ENCODE peak calls at places on chromosomes 5 and 9, in five cellular contexts. G is ovary, R is HepG2, T is IMR-90, H is GM12892. K is an unnamed sample.

GRCh38 chr9:109507421-109507838 is 9.3 kb upstream of the PTPN3 start:
- DNase-seq in T (peak), H (no peak), R (peak), G (no peak), K (no peak)

GRCh38 chr9:94478755-94479730 is 75.8 kb upstream of the PCAT7 start:
- DNase-seq in R (no peak), G (no peak), T (no peak), H (no peak), K (no peak)

GRCh38 chr9:69871143-69871834 is 50.7 kb downstream of the CFAP95 start:
- DNase-seq in G (no peak), R (no peak), H (no peak), T (no peak), K (no peak)

GRCh38 chr9:120110520-120110919 is 469.4 kb downstream of the CDK5RAP2 start:
- DNase-seq in H (no peak), G (no peak), T (no peak), R (no peak), K (no peak)

GRCh38 chr5:170166101-170166500 is 60.4 kb downstream of the FOXI1 start:
- DNase-seq in H (no peak), T (no peak), R (no peak), G (no peak), K (no peak)

GRCh38 chr5:88660947-88661869 is 221.8 kb downstream of the MEF2C start:
- DNase-seq in G (peak), R (no peak), H (peak), T (peak), K (peak)

GRCh38 chr9:97766092-97766491 is 69.0 kb upstream of the XPA start:
- DNase-seq in H (no peak), R (no peak), G (no peak), T (peak), K (no peak)

GRCh38 chr5:77707786-77708185 is 68.4 kb downstream of the TBCA start:
- DNase-seq in G (no peak), T (peak), R (peak), H (no peak), K (no peak)

GRCh38 chr9:132412089-132412488 is 2.1 kb downstream of the CFAP77 start:
- DNase-seq in G (no peak), H (no peak), T (no peak), R (peak), K (peak)

GRCh38 chr5:108720416-108720815 is 27.3 kb upstream of the FER start:
- DNase-seq in H (no peak), G (no peak), R (no peak), T (peak), K (no peak)

GRCh38 chr5:104987074-104987473 is 1424.5 kb upstream of the NUDT12 start:
- DNase-seq in R (no peak), G (no peak), T (no peak), H (no peak), K (peak)

GRCh38 chr5:126881821-126882220 is 104.9 kb downstream of the LMNB1 start:
- DNase-seq in H (no peak), T (no peak), G (no peak), R (no peak), K (no peak)

GRCh38 chr9:83327750-83328622 is 210.2 kb downstream of the FRMD3 start:
- DNase-seq in H (no peak), R (no peak), G (no peak), T (no peak), K (peak)

GRCh38 chr5:102453716-102454115 is 45.1 kb downstream of the SLCO6A1 start:
- DNase-seq in H (no peak), R (no peak), G (no peak), T (no peak), K (peak)

GRCh38 chr5:5739490-5739945 is 317.0 kb downstream of the ICE1 start:
- DNase-seq in H (no peak), G (no peak), T (no peak), R (no peak), K (no peak)

GRCh38 chr5:41270423-41271251 is 57.3 kb upstream of the C6 start:
- DNase-seq in T (peak), G (peak), R (peak), H (no peak), K (peak)

GRCh38 chr9:137158625-137159024 is 11.2 kb downstream of the LRRC26 start:
- DNase-seq in T (no peak), H (no peak), R (no peak), G (no peak), K (no peak)

GRCh38 chr5:180056153-180056552 is 15.4 kb downstream of the RNF130 start:
- DNase-seq in H (no peak), T (no peak), G (no peak), R (no peak), K (no peak)

GRCh38 chr5:137939331-137939730 is 50.1 kb downstream of the PKD2L2 start:
- DNase-seq in R (no peak), G (no peak), T (no peak), H (no peak), K (no peak)

GRCh38 chr5:36442352-36442751 is 140.7 kb upstream of the RANBP3L start:
- DNase-seq in H (no peak), R (peak), T (no peak), G (no peak), K (peak)

GRCh38 chr5:68336200-68336599 is 120.6 kb downstream of the PIK3R1 start:
- DNase-seq in R (no peak), H (no peak), G (no peak), T (no peak), K (peak)

GRCh38 chr5:42951847-42952411 is 88.2 kb downstream of the ANXA2R start:
- DNase-seq in G (no peak), R (no peak), T (peak), H (peak), K (peak)

GRCh38 chr9:134032456-134033222 is 7.4 kb downstream of the BRD3OS start:
- DNase-seq in G (no peak), R (no peak), H (no peak), T (no peak), K (no peak)

GRCh38 chr9:107982735-107983134 is 493.2 kb upstream of the KLF4 start:
- DNase-seq in R (no peak), G (no peak), H (no peak), T (no peak), K (no peak)

GRCh38 chr5:81417052-81417451 is 23.1 kb upstream of the ACOT12 start:
- DNase-seq in R (no peak), H (no peak), G (no peak), T (no peak), K (no peak)

GRCh38 chr9:113261917-113262671 is 13.3 kb downstream of the CDC26 start:
- DNase-seq in R (peak), G (no peak), H (no peak), T (no peak), K (no peak)

GRCh38 chr9:79764377-79764776 is 192.6 kb downstream of the TLE4 start:
- DNase-seq in H (no peak), G (peak), R (no peak), T (peak), K (no peak)

GRCh38 chr5:71832812-71833456 is 113.9 kb downstream of the CARTPT start:
- DNase-seq in T (no peak), R (no peak), H (no peak), G (no peak), K (no peak)

GRCh38 chr5:122101636-122102285 is 23.7 kb upstream of the LOX start:
- DNase-seq in R (peak), T (peak), H (no peak), G (no peak), K (peak)

GRCh38 chr9:8382777-8383527 is 583.4 kb upstream of the DMAC1 start:
- DNase-seq in G (no peak), H (no peak), R (no peak), T (no peak), K (no peak)

GRCh38 chr9:93963969-93964368 is 8.8 kb upstream of the BARX1 start:
- DNase-seq in T (peak), H (no peak), R (no peak), G (no peak), K (no peak)

GRCh38 chr9:98326402-98327248 is 71.2 kb upstream of the TBC1D2 start:
- DNase-seq in R (no peak), T (peak), H (no peak), G (no peak), K (no peak)

GRCh38 chr9:99827244-99827643 is 5.6 kb downstream of the NR4A3 start:
- DNase-seq in H (no peak), T (no peak), R (no peak), G (no peak), K (no peak)

GRCh38 chr5:147921134-147921533 is 14.8 kb upstream of the C5orf46 start:
- DNase-seq in H (no peak), T (no peak), G (no peak), R (no peak), K (no peak)

GRCh38 chr9:21286099-21286498 is 19.0 kb downstream of the IFNA5 start:
- DNase-seq in R (no peak), H (no peak), G (no peak), T (no peak), K (no peak)

GRCh38 chr9:21286654-21287053 is 18.5 kb downstream of the IFNA5 start:
- DNase-seq in G (no peak), T (no peak), H (no peak), R (no peak), K (no peak)

GRCh38 chr9:21287280-21287679 is 17.8 kb downstream of the IFNA5 start:
- DNase-seq in T (no peak), H (no peak), G (no peak), R (no peak), K (no peak)
- TF ChIP-seq POLR2A in T (no peak), H (no peak), G (no peak), R (no peak), K (no peak)

DNA sequence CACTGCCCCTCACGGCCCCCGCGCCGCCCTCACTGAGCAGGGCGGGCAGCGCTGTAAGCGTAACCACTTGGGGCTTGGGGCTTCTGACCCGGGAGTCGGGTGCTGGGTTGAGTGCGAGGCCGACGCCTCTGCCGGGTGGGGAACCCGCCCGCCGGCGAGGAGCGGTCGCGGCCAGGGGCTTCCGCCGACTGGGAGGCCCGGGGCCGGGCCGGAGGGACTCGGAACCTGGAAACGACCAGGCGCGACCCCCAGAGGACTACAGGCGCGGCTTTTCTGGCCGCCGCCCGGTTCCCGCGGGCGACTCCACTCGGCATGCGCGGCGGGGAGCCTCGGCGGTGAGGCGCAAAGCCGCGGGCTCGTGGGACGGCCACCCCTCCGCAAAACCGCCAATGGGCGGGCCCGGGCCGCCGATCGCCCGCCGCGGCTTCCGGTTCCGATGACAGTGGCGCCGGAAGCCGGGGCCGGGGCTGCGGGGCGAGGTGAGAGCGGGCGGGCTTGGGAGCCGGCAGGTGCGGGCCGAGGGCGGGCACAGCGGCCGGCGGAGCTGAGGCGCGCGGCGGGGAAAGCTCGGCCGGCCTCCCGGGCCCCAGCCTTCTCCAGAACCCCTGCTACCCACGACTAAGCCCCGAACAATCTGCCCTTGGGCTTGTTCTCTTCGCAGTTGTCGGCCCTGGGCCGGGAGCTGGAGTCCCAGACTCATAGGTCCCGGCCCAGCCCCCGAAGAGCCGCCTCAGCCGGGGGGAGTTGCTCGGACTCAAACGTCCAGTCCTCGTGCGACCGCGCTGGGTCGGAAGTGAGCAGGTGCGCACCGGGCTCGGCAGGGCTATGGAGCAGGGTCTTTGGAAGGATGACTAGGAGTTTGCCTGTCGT is at the start of gene RMND5B:
- DNase-seq in G (peak), R (peak), H (peak), T (peak), K (peak)
- TF ChIP-seq POLR2A in G (peak), R (peak), H (peak), T (peak), K (peak)

GRCh38 chr9:122164286-122164685 is 4.6 kb downstream of the MORN5 start:
- DNase-seq in H (no peak), R (no peak), G (peak), T (no peak), K (no peak)

GRCh38 chr9:122158202-122158601 is 1.4 kb downstream of the NDUFA8 start:
- DNase-seq in G (no peak), R (peak), H (peak), T (peak), K (peak)

GRCh38 chr9:122162415-122162814 is 2.7 kb downstream of the MORN5 start:
- DNase-seq in G (no peak), R (no peak), T (no peak), H (no peak), K (no peak)

GRCh38 chr9:122159925-122160246 is 178 bp downstream of the MORN5 start:
- DNase-seq in T (no peak), R (no peak), G (no peak), H (no peak), K (no peak)

DNA sequence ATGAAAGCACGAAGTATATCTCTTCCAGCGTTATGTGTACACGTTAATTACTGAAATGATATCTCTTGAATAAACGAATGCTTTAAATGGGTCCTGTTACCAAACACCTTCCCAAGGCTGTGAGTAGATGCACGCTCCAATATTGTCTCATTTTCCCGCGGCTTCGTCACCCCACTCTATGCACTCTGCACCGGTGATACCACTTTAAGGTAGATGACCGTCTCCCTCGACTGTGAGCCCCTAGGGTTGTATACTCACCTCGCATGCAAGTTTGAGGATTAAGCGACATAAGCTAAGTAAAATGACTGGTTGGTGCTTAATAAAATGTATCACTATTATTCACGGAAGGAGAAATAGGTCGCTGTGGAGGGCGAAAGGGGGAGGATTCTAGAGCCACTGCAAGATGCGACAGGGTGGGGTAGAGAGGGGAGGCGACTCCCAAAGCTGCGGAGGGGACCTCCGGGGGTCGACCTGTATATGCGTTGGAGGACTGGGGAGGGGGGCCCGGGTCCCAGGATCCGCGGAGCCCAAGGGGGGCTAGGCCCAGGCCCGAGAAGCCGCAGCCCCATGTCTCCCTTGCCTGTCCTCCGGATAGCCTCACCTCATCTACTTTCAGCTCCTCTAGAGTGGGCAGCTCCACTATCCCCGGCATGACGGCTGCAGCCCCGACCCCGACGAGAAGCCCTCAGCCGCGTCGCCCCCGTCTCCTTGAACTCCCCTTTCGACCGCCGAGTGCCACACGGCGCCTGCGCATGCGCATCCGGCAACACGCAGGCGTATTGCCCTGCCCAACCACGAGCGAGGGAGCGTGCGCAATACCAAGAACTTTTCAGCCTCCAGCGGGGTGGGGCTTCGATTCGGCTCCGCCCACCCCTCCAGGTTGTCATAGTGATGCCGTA is at the start of the genes MORN5 and NDUFA8:
- DNase-seq in R (peak), H (peak), T (peak), G (peak), K (peak)
- TF ChIP-seq POLR2A in R (peak), H (peak), T (peak), G (peak), K (peak)

GRCh38 chr9:127794001-127794791 is 8.4 kb downstream of the CDK9 start:
- DNase-seq in G (peak), H (no peak), R (no peak), T (no peak), K (no peak)
- TF ChIP-seq POLR2A in G (no peak), H (peak), R (no peak), T (no peak), K (no peak)

GRCh38 chr9:129178983-129179382 is 922 bp upstream of the IER5L start:
- DNase-seq in T (no peak), G (no peak), R (no peak), H (no peak), K (no peak)

GRCh38 chr9:129176786-129177442 is 1.1 kb downstream of the IER5L start:
- DNase-seq in G (peak), H (no peak), R (no peak), T (peak), K (peak)

GRCh38 chr9:129178579-129178909 is 483 bp upstream of the IER5L start:
- DNase-seq in R (no peak), H (no peak), G (peak), T (no peak), K (no peak)

GRCh38 chr9:129177443-129177790 is 644 bp downstream of the IER5L start:
- DNase-seq in T (no peak), H (no peak), G (no peak), R (no peak), K (peak)

DNA sequence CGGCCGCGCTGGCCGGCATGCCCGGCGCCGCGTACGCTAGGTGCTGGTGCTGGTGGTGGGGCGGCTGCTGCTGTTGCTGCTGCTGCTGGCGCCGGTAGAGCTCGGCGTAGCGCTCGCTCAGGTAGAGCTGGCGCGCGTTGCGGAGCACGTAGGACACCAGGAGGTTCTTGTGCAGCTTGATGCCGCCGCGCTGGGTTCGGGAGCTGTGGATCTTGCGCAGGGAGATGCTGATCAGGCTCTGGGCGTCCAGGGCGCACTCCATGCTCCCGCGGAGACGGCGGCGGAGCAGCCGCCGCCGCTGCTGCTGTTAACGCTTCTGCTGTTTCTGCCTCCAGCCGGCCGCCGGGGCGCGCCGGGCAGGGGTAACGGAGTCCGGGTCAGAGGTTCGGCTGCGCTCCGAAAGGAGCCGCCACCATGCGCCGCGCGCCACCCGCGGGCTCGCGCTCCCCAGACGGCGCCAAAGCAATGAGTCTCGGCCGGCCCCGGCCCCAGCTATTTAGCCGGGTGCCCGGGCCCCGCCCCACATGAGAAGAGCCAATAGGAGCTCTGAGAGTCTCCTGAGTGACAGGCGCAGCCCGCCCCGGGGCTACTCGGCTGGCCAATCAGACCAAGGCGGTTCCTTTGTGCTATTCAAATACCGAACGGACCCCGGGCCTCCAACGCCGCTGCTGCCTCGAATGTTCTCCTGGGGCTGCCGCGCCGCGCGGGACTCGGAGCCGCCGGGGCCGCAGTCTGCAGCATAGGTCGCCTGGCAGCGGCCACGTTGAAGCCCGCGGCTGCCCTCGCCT is at the start of gene IER5L:
- DNase-seq in T (peak), G (peak), R (peak), H (peak), K (peak)
- TF ChIP-seq POLR2A in T (peak), G (peak), R (no peak), H (peak), K (peak)